ENCODE peak calls at places on chromosome 15, in six cellular contexts. A is testis, Q is neural progenitor cell, S is GM23338, U is prostate gland, V is Peyer's patch. P is an unnamed sample.

GRCh38 chr15:29945943-29946591 is 123.8 kb upstream of the TJP1 start:
- DNase-seq in A (no peak), Q (no peak), S (no peak), U (no peak), V (no peak), P (no peak)

GRCh38 chr15:38253448-38253847 is 812 bp downstream of the SPRED1 start:
- DNase-seq in A (no peak), Q (peak; percentile 42), S (peak; percentile 60), U (peak; percentile 20), V (no peak), P (peak; percentile 74)

GRCh38 chr15:52677593-52677992 is 1.6 kb downstream of the ATOSA start:
- DNase-seq in A (no peak), Q (no peak), S (no peak), U (no peak), V (no peak), P (no peak)

GRCh38 chr15:31525988-31526665 is 199.5 kb downstream of the KLF13 start:
- DNase-seq in A (no peak), Q (no peak), S (no peak), U (no peak), V (no peak), P (no peak)

GRCh38 chr15:93103823-93104222 is 14.8 kb upstream of the RGMA start:
- DNase-seq in A (no peak), Q (no peak), S (no peak), U (no peak), V (no peak), P (no peak)

GRCh38 chr15:48109856-48110531 is 10.8 kb upstream of the SLC24A5 start:
- DNase-seq in A (no peak), Q (no peak), S (peak; percentile 73), U (no peak), V (no peak), P (no peak)

GRCh38 chr15:39022532-39023305 is 458.1 kb upstream of the RASGRP1 start:
- DNase-seq in A (no peak), Q (no peak), S (no peak), U (no peak), V (no peak), P (no peak)

GRCh38 chr15:29805043-29805707 is 17.1 kb downstream of the TJP1 start:
- DNase-seq in A (peak; percentile 78), Q (no peak), S (no peak), U (peak; percentile 68), V (no peak), P (no peak)

GRCh38 chr15:99508807-99509311 is 56.9 kb upstream of the MEF2A start:
- DNase-seq in A (peak; percentile 66), Q (no peak), S (no peak), U (no peak), V (no peak), P (no peak)

GRCh38 chr15:99514306-99514705 is 51.5 kb upstream of the MEF2A start:
- DNase-seq in A (no peak), Q (no peak), S (no peak), U (no peak), V (no peak), P (no peak)

GRCh38 chr15:99509686-99510461 is 55.9 kb upstream of the MEF2A start:
- DNase-seq in A (no peak), Q (no peak), S (no peak), U (no peak), V (no peak), P (no peak)

GRCh38 chr15:99511529-99511864 is 54.3 kb upstream of the MEF2A start:
- DNase-seq in A (no peak), Q (no peak), S (no peak), U (no peak), V (no peak), P (no peak)

DNA sequence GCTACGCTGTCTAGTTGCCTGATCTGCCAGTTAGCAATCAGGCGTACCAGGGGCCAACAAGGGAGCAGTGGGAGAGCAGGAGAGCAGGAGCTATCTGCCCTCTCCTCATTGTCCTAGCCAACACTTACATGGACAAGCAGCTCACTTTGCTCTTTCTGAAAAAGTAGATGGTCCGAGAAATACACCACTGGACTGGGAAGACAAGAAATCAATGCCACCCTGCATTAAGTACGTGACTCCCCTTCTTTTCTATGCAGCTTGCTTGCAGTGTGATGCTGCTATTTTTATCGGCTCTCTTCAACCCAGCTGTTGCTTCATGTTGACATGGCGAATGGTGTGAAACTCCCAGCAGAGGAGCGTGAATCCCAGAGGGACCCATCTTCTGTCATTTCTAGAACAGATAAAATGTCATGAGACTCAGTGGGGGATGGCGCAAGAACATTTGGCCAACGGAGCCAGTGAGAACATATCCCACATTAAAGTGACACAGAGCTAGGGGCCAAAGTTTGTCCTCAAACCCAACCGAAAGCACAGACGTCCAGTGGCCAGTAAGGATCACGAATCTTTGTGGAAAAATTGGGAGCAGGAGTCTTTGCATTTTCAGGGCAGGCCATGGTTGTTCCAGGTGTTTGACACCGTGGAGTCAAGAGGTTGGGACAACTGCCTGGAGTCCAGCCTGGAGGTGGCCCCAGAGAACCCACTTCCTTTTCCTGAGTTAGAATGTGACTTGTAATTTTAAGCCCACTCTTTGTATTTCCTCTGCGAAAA is 53.7 kb upstream of the MEF2A start:
- DNase-seq in A (no peak), Q (no peak), S (no peak), U (no peak), V (no peak), P (no peak)
- H3K4me1 ChIP-seq in A (peaks cover 7% of the 10 kb centered on the region), Q (no peaks in the 10 kb centered on the region), S (no peaks in the 10 kb centered on the region), U (no peaks in the 10 kb centered on the region), V (no peaks in the 10 kb centered on the region), P (no peaks in the 10 kb centered on the region)

GRCh38 chr15:68599560-68600071 is 20.8 kb downstream of the CORO2B start:
- DNase-seq in A (peak; percentile 45), Q (peak; percentile 91), S (peak; percentile 93), U (no peak), V (peak; percentile 26), P (no peak)

GRCh38 chr15:68596691-68597090 is 17.9 kb downstream of the CORO2B start:
- DNase-seq in A (no peak), Q (no peak), S (no peak), U (no peak), V (peak; percentile 16), P (no peak)

GRCh38 chr15:68599153-68599545 is 20.4 kb downstream of the CORO2B start:
- DNase-seq in A (no peak), Q (no peak), S (no peak), U (no peak), V (no peak), P (no peak)

GRCh38 chr15:68597581-68597980 is 18.8 kb downstream of the CORO2B start:
- DNase-seq in A (no peak), Q (no peak), S (no peak), U (no peak), V (peak; percentile 43), P (no peak)

GRCh38 chr15:68598171-68599152 is 19.7 kb downstream of the CORO2B start:
- DNase-seq in A (peak; percentile 50), Q (no peak), S (no peak), U (no peak), V (peak; percentile 31), P (no peak)
- H3K4me1 ChIP-seq in A (peaks cover 35% of the 10 kb centered on the region), Q (peaks cover 65% of the 10 kb centered on the region), S (peaks cover 30% of the 10 kb centered on the region), U (no peaks in the 10 kb centered on the region), V (no peaks in the 10 kb centered on the region), P (no peaks in the 10 kb centered on the region)

DNA sequence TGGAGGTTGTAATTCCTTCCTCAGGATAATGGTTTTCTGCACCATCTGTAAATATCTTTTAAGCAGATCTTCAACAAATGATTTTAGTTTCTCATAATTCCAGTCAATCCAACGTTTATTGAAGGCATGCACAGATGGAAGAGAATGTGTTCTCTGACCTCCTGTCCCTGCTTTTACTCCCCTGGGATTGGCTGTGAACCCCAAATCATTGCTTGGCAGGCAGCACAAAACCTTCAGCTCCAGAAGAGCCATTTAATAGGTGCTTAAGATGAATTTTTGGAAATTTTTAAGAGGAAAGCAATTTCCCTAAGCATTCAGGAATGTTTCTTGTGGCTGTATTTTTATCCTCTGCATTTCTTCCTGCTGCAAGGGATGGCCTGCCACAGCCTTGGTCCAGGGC is 25.5 kb upstream of the THSD4 start:
- DNase-seq in A (no peak), Q (no peak), S (no peak), U (no peak), V (no peak), P (no peak)
- H3K4me1 ChIP-seq in A (no peaks in the 10 kb centered on the region), Q (peaks cover 14% of the 10 kb centered on the region), S (peaks cover 13% of the 10 kb centered on the region), U (peaks cover 3% of the 10 kb centered on the region), V (no peaks in the 10 kb centered on the region), P (peaks cover 17% of the 10 kb centered on the region)

DNA sequence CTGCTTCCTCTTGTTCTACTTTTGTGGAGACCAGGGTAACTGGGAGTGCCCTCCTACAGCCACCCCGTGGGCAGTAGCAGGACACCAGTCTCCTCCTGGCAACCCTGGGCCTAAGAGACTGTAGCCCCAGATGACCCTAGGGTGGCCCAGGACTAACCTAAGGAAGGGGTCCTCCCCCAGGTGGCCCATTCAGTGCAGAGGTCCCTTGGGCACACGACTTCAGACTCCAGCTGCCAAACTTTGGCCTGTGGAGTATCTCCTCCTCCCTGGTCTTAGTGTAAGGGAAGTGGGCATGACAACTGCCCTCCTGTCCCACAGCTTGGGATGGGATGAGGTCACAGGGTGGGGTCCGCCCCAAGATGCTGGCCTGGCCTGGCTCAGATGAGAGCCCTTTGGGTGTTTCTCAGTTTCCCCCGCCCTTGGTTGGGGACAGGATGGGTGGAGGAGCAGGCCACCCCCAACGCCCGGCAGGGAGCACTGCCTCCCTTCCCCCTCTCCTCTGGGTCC is 4.8 kb downstream of the CSK start:
- DNase-seq in A (no peak), Q (no peak), S (no peak), U (no peak), V (no peak), P (no peak)
- H3K4me1 ChIP-seq in A (peaks cover 44% of the 10 kb centered on the region), Q (peaks cover 24% of the 10 kb centered on the region), S (peaks cover 34% of the 10 kb centered on the region), U (peaks cover 32% of the 10 kb centered on the region), V (peaks cover 49% of the 10 kb centered on the region), P (peaks cover 30% of the 10 kb centered on the region)

DNA sequence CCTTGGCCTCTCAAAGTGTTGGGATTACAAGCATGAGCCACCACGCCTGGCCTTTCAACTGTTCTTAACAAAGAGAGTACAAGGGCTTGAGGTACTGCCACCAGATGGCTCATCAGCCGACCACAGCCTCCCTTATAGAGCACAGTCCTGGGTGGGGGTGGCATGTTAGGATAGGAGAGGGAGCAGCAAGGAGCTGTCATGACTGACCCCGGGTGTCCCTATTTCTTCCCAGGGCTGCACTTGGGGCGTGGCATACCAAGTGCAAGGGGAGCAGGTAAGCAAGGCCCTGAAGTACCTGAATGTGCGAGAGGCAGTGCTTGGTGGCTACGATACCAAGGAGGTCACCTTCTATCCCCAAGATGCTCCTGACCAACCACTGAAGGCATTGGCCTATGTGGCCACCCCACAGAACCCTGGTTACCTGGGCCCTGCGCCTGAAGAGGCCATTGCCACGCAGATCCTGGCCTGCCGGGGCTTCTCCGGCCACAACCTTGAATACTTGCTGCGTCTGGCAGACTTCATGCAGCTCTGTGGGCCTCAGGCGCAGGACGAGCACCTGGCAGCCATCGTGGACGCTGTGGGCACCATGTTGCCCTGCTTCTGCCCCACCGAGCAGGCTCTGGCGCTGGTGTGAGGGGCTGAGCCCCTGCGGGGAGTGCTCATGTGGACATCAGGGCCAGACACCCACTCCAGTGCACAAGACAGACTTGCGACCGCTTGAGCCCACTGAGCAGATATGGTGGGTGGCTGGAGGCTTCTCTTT is 2.1 kb downstream of the CHAC1 start:
- DNase-seq in A (no peak), Q (no peak), S (no peak), U (no peak), V (peak; percentile 36), P (no peak)
- H3K4me1 ChIP-seq in A (peaks cover 8% of the 10 kb centered on the region), Q (peaks cover 13% of the 10 kb centered on the region), S (peaks cover 33% of the 10 kb centered on the region), U (peaks cover 5% of the 10 kb centered on the region), V (no peaks in the 10 kb centered on the region), P (peaks cover 15% of the 10 kb centered on the region)